ENCODE peak calls at places on chromosomes 13 and 19, in six cellular contexts. L is GM12878, V is spleen, E is breast epithelium, C is K562, M is upper lobe of left lung. Q is an unnamed sample.

GRCh38 chr13:79658333-79658975 is 177.5 kb downstream of the NDFIP2 start:
- DNase-seq in V (no peak), M (no peak), L (no peak), E (no peak), C (no peak), Q (no peak)

GRCh38 chr19:35340431-35340830 is 7.3 kb upstream of the FFAR1 start:
- DNase-seq in L (no peak), M (no peak), E (no peak), C (no peak), V (peak; percentile 66), Q (no peak)

GRCh38 chr19:16571689-16572331 is 405 bp downstream of the SLC35E1 start:
- DNase-seq in L (no peak), M (no peak), E (no peak), V (peak; percentile 91), C (no peak), Q (no peak)

GRCh38 chr19:51258165-51258564 is 7.3 kb downstream of the SIGLECL1 start:
- DNase-seq in C (no peak), V (no peak), L (no peak), M (no peak), E (no peak), Q (no peak)

GRCh38 chr19:54133312-54133956 is 4.1 kb upstream of the CNOT3 start:
- DNase-seq in M (no peak), C (no peak), V (no peak), E (no peak), L (no peak), Q (no peak)

GRCh38 chr13:20159646-20160345 is 1.1 kb downstream of the GJA3 start:
- DNase-seq in M (no peak), C (no peak), V (no peak), E (no peak), L (no peak), Q (no peak)

GRCh38 chr13:110099922-110100321 is 207.0 kb downstream of the COL4A1 start:
- DNase-seq in M (no peak), V (no peak), E (no peak), C (no peak), L (no peak), Q (no peak)

GRCh38 chr13:97015661-97016350 is 21.5 kb upstream of the OXGR1 start:
- DNase-seq in L (no peak), V (no peak), M (no peak), E (no peak), C (no peak), Q (no peak)

GRCh38 chr19:40416918-40417713 is 3.9 kb upstream of the PRX start:
- DNase-seq in C (peak; percentile 61), M (peak; percentile 62), L (no peak), V (peak; percentile 85), E (no peak), Q (no peak)

GRCh38 chr13:27691207-27691606 is 69.5 kb downstream of the POLR1D start:
- DNase-seq in C (no peak), E (no peak), L (no peak), M (no peak), V (no peak), Q (no peak)

GRCh38 chr13:35724480-35724879 is 248.0 kb upstream of the MAB21L1 start:
- DNase-seq in M (no peak), V (no peak), E (no peak), L (no peak), C (no peak), Q (no peak)

GRCh38 chr13:32246468-32246867 is 68.7 kb downstream of the ZAR1L start:
- DNase-seq in E (no peak), L (no peak), C (peak; percentile 45), V (no peak), M (peak; percentile 59), Q (no peak)

GRCh38 chr19:35266904-35267817 is 1.6 kb upstream of the USF2 start:
- DNase-seq in M (peak; percentile 55), C (peak; percentile 71), E (no peak), L (no peak), V (peak; percentile 93), Q (peak; percentile 79)

GRCh38 chr13:23599083-23599925 is 29.1 kb downstream of the TNFRSF19 start:
- DNase-seq in L (no peak), V (no peak), M (no peak), E (no peak), C (no peak), Q (no peak)

GRCh38 chr13:113879506-113880360 is 15.9 kb upstream of the GAS6 start:
- DNase-seq in L (no peak), C (no peak), M (no peak), V (no peak), E (no peak), Q (no peak)

GRCh38 chr19:913080-913748 is at the start of gene R3HDM4:
- DNase-seq in E (peak; percentile 84), M (peak; percentile 84), C (peak; percentile 70), L (no peak), V (peak; percentile 98), Q (peak; percentile 89)

GRCh38 chr13:61286148-61286745 is 129.4 kb downstream of the PCDH20 start:
- DNase-seq in M (no peak), E (no peak), C (peak; percentile 4), L (no peak), V (no peak), Q (no peak)

GRCh38 chr19:9709305-9709704 is 34.4 kb upstream of the ZNF562 start:
- DNase-seq in M (no peak), E (no peak), C (no peak), L (no peak), V (no peak), Q (no peak)

GRCh38 chr13:24220086-24220703 is 59.7 kb downstream of the SPATA13 start:
- DNase-seq in M (peak; percentile 55), L (no peak), C (peak; percentile 35), V (no peak), E (no peak), Q (no peak)

GRCh38 chr19:30566681-30567420 is 194.7 kb downstream of the ZNF536 start:
- DNase-seq in C (no peak), E (no peak), M (no peak), L (no peak), V (no peak), Q (peak; percentile 65)

GRCh38 chr19:9741476-9742171 is 26.9 kb downstream of the ZNF846 start:
- DNase-seq in C (no peak), M (no peak), V (no peak), E (no peak), L (no peak), Q (no peak)

GRCh38 chr13:93146584-93147292 is 79.9 kb upstream of the GPC6 start:
- DNase-seq in C (no peak), M (no peak), L (no peak), E (no peak), V (no peak), Q (no peak)

GRCh38 chr13:113771709-113772331 is 12.8 kb downstream of the TMEM255B start:
- DNase-seq in L (no peak), M (no peak), V (no peak), E (no peak), C (no peak), Q (no peak)

GRCh38 chr13:98858206-98858605 is 105.7 kb upstream of the SLC15A1 start:
- DNase-seq in V (no peak), E (no peak), L (no peak), M (no peak), C (no peak), Q (no peak)

GRCh38 chr19:45001087-45001739 is at the start of gene RELB:
- DNase-seq in E (peak; percentile 95), L (peak; percentile 57), C (peak; percentile 98), M (peak; percentile 94), V (peak; percentile 97), Q (peak; percentile 97)

GRCh38 chr19:42150940-42151339 is 18.7 kb upstream of the POU2F2 start:
- DNase-seq in L (no peak), M (no peak), V (no peak), E (no peak), C (no peak), Q (no peak)

GRCh38 chr19:46898731-46899130 is 37.9 kb downstream of the ARHGAP35 start:
- DNase-seq in C (no peak), E (no peak), M (no peak), L (no peak), V (no peak), Q (peak; percentile 59)

GRCh38 chr13:100454876-100455275 is 133.7 kb downstream of the GGACT start:
- DNase-seq in M (no peak), V (no peak), E (no peak), C (no peak), L (no peak), Q (no peak)

DNA sequence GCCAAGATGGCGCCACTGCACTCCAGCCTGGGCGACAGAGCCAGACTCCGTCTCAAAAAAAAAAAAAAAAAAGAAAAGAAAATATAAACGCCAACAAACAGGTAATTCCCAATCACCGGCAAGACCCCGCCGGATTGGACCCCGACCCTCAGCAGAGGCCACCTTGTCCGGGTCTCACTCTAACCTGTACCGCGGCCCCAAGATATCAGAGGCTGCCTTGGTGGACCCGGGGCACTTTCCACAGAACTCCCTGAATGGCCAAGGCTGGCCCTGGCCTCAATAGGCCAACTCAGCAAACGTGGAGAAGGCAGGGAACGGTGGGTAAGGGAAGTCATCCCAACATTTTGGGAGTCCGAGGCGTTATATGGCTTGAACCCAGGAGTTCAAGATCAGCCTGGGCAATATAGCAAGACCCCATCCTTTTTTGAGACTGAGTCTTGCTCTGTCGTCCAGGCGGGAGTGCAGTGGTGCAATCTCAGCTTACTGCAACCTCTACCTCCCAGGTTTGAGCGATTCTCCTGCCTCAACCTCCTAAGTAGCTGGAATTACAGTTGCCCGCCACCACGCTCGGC is 27.8 kb downstream of the MAN2B1 start:
- DNase-seq in V (peak; percentile 67), L (no peak), C (no peak), E (no peak), M (no peak), Q (no peak)
- TF ChIP-seq POLR2A in V (no peak), L (no peak), C (no peak), E (no peak), M (no peak), Q (no peak)

GRCh38 chr13:66425741-66426140 is 804.4 kb downstream of the PCDH9 start:
- DNase-seq in M (no peak), C (no peak), L (no peak), E (no peak), V (no peak), Q (no peak)
- TF ChIP-seq POLR2AphosphoS5 in M (no peak), C (no peak), L (no peak), E (no peak), V (no peak), Q (no peak)

GRCh38 chr19:20925481-20925880 is 2.4 kb downstream of the ZNF85 start:
- DNase-seq in V (no peak), M (no peak), E (no peak), L (no peak), C (no peak), Q (no peak)
- H3K4me3 ChIP-seq in V (no peak overlapping the region), M (no peak overlapping the region), E (no peak overlapping the region), L (no peak overlapping the region), C (no peak overlapping the region), Q (no peak overlapping the region)

DNA sequence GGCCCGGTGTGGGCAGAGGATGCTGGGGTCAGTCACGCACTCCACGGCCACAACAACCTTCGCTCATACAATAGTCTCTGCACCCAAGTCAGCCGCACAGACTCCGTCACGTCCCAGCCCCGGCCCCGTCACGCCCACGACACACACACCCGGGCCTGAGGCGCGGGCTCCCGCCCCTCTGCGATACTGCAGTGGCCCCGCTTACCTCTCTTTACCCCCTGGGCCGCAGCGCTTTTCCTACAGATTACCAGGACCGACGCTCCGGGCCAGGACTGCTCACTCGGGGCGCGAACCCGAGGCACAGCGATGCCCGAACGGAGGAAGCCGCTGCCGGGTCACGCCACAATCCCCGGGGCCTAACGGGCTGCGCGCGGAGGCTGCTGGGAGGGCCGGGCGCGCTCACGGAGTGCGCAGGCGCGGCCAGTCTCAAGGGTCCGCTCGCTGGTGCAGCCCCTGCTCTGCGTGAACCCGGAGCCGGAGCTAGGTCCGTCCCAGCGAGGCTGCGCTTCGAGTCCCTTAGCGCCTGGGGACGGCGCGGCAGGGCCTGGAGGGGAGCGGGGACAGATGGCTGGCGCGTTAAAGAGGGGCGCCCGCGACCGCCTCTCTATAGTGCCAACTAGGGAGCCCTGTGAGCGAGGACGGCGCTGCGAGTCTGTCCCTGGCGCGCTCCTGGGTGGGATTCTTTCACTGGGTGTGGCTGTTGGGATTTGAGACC is at the start of gene ZFP82:
- DNase-seq in V (peak; percentile 94), E (peak; percentile 68), C (peak; percentile 70), M (peak; percentile 74), L (peak; percentile 37), Q (peak; percentile 78)
- TF ChIP-seq POLR2A in V (no peak), E (no peak), C (peak; percentile 65), M (no peak), L (peak; percentile 85), Q (no peak)

Q was measured in suprapubic skin.